ENCODE peak calls at places on chromosomes 13 and 19, in six cellular contexts. One of them, this sample, is unnamed.

GRCh38 chr13:110334841-110335490 is 27.9 kb downstream of the COL4A2 start:
- DNase-seq in ovary: no peak
- DNase-seq in heart right ventricle: no peak
- DNase-seq in CD8-positive, alpha-beta memory T cell: no peak
- DNase-seq in right lobe of liver: no peak
- DNase-seq in breast epithelium: peak; percentile 28
- DNase-seq in this sample: no peak

GRCh38 chr13:65656740-65657329 is 1573.3 kb downstream of the PCDH9 start:
- DNase-seq in CD8-positive, alpha-beta memory T cell: no peak
- DNase-seq in right lobe of liver: no peak
- DNase-seq in ovary: no peak
- DNase-seq in heart right ventricle: no peak
- DNase-seq in breast epithelium: no peak
- DNase-seq in this sample: no peak

GRCh38 chr13:27379694-27380596 is 44.5 kb upstream of the GTF3A start:
- DNase-seq in breast epithelium: no peak
- DNase-seq in heart right ventricle: peak; percentile 39
- DNase-seq in ovary: peak; percentile 32
- DNase-seq in right lobe of liver: peak; percentile 86
- DNase-seq in CD8-positive, alpha-beta memory T cell: peak; percentile 25
- DNase-seq in this sample: peak; percentile 36

GRCh38 chr19:48059331-48059730 is 15.5 kb upstream of the CABP5 start:
- DNase-seq in breast epithelium: no peak
- DNase-seq in heart right ventricle: no peak
- DNase-seq in ovary: no peak
- DNase-seq in right lobe of liver: no peak
- DNase-seq in CD8-positive, alpha-beta memory T cell: no peak
- DNase-seq in this sample: no peak

GRCh38 chr13:47611664-47612288 is 389.3 kb downstream of the SUCLA2 start:
- DNase-seq in CD8-positive, alpha-beta memory T cell: no peak
- DNase-seq in breast epithelium: no peak
- DNase-seq in heart right ventricle: no peak
- DNase-seq in right lobe of liver: no peak
- DNase-seq in ovary: no peak
- DNase-seq in this sample: no peak

GRCh38 chr19:44648536-44649370 is 5.0 kb downstream of the PVR start:
- DNase-seq in heart right ventricle: no peak
- DNase-seq in right lobe of liver: peak; percentile 71
- DNase-seq in breast epithelium: no peak
- DNase-seq in CD8-positive, alpha-beta memory T cell: no peak
- DNase-seq in ovary: peak; percentile 54
- DNase-seq in this sample: peak; percentile 31

GRCh38 chr19:43675269-43675879 is 5.4 kb upstream of the PLAUR start:
- DNase-seq in ovary: no peak
- DNase-seq in breast epithelium: peak; percentile 68
- DNase-seq in right lobe of liver: no peak
- DNase-seq in CD8-positive, alpha-beta memory T cell: no peak
- DNase-seq in heart right ventricle: no peak
- DNase-seq in this sample: no peak

GRCh38 chr19:40237791-40238190 is 11.3 kb upstream of the CCNP start:
- DNase-seq in ovary: no peak
- DNase-seq in heart right ventricle: no peak
- DNase-seq in breast epithelium: no peak
- DNase-seq in right lobe of liver: no peak
- DNase-seq in CD8-positive, alpha-beta memory T cell: no peak
- DNase-seq in this sample: no peak

GRCh38 chr13:31105020-31105800 is 56.5 kb downstream of the HSPH1 start:
- DNase-seq in ovary: no peak
- DNase-seq in CD8-positive, alpha-beta memory T cell: no peak
- DNase-seq in right lobe of liver: no peak
- DNase-seq in heart right ventricle: no peak
- DNase-seq in breast epithelium: no peak
- DNase-seq in this sample: no peak

GRCh38 chr13:50068508-50068907 is 53.3 kb downstream of the KCNRG start:
- DNase-seq in right lobe of liver: no peak
- DNase-seq in heart right ventricle: no peak
- DNase-seq in breast epithelium: no peak
- DNase-seq in ovary: no peak
- DNase-seq in CD8-positive, alpha-beta memory T cell: no peak
- DNase-seq in this sample: no peak

GRCh38 chr13:83125791-83126190 is 756.5 kb downstream of the SLITRK1 start:
- DNase-seq in heart right ventricle: no peak
- DNase-seq in right lobe of liver: no peak
- DNase-seq in CD8-positive, alpha-beta memory T cell: no peak
- DNase-seq in breast epithelium: no peak
- DNase-seq in ovary: no peak
- DNase-seq in this sample: no peak

GRCh38 chr13:50366488-50367174 is 351.4 kb downstream of the KCNRG start:
- DNase-seq in right lobe of liver: no peak
- DNase-seq in ovary: no peak
- DNase-seq in heart right ventricle: no peak
- DNase-seq in breast epithelium: no peak
- DNase-seq in CD8-positive, alpha-beta memory T cell: no peak
- DNase-seq in this sample: no peak

DNA sequence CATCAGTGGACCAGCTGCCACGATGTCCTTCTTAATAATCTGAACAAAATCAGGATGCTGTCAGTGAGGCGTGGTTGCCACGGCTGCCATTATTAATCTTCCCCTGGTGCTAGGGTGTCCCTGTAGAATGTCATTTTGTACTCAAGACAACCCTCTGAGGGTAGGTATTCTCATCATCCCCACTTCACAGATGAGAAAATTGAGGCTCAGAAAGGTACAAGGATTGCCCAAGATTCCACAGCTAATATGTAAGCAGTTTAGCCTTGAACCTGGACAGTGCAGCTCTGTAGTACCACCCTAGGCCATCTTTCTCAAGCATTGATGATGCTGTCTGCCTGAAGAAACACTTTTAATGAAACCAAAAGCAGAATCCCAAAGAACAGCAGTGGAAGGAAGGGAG is 8.1 kb downstream of the PPP2R1A start:
- DNase-seq in right lobe of liver: no peak
- DNase-seq in ovary: no peak
- DNase-seq in CD8-positive, alpha-beta memory T cell: no peak
- DNase-seq in breast epithelium: no peak
- DNase-seq in heart right ventricle: no peak
- DNase-seq in this sample: no peak
- H3K4me1 ChIP-seq in right lobe of liver: peaks cover 1% of the 10 kb centered on the region
- H3K4me1 ChIP-seq in ovary: peaks cover 18% of the 10 kb centered on the region
- H3K4me1 ChIP-seq in CD8-positive, alpha-beta memory T cell: peaks cover 24% of the 10 kb centered on the region
- H3K4me1 ChIP-seq in breast epithelium: no peaks in the 10 kb centered on the region
- H3K4me1 ChIP-seq in heart right ventricle: peaks cover 82% of the 10 kb centered on the region
- H3K4me1 ChIP-seq in this sample: peaks cover 100% of the 10 kb centered on the region

GRCh38 chr13:97848886-97849285 is 104.6 kb upstream of the IPO5 start:
- DNase-seq in breast epithelium: no peak
- DNase-seq in right lobe of liver: no peak
- DNase-seq in ovary: no peak
- DNase-seq in CD8-positive, alpha-beta memory T cell: no peak
- DNase-seq in heart right ventricle: no peak
- DNase-seq in this sample: no peak
- H3K27ac ChIP-seq in breast epithelium: no peak overlapping the region
- H3K27ac ChIP-seq in right lobe of liver: no peak overlapping the region
- H3K27ac ChIP-seq in ovary: no peak overlapping the region
- H3K27ac ChIP-seq in CD8-positive, alpha-beta memory T cell: no peak overlapping the region
- H3K27ac ChIP-seq in heart right ventricle: no peak overlapping the region
- H3K27ac ChIP-seq in this sample: no peak overlapping the region

GRCh38 chr19:54172413-54172763 is 572 bp downstream of the TMC4 start:
- DNase-seq in heart right ventricle: no peak
- DNase-seq in ovary: no peak
- DNase-seq in breast epithelium: no peak
- DNase-seq in CD8-positive, alpha-beta memory T cell: no peak
- DNase-seq in right lobe of liver: no peak
- DNase-seq in this sample: no peak

GRCh38 chr19:54168174-54168917 is 4.6 kb downstream of the TMC4 start:
- DNase-seq in ovary: peak; percentile 96
- DNase-seq in breast epithelium: peak; percentile 93
- DNase-seq in CD8-positive, alpha-beta memory T cell: peak; percentile 92
- DNase-seq in right lobe of liver: peak; percentile 91
- DNase-seq in heart right ventricle: peak; percentile 96
- DNase-seq in this sample: peak; percentile 93

GRCh38 chr19:54173951-54174817 is 1.2 kb upstream of the TMC4 start:
- DNase-seq in heart right ventricle: no peak
- DNase-seq in breast epithelium: no peak
- DNase-seq in CD8-positive, alpha-beta memory T cell: no peak
- DNase-seq in right lobe of liver: no peak
- DNase-seq in ovary: no peak
- DNase-seq in this sample: no peak

GRCh38 chr19:54169149-54169731 is 3.7 kb downstream of the TMC4 start:
- DNase-seq in right lobe of liver: no peak
- DNase-seq in heart right ventricle: no peak
- DNase-seq in ovary: peak; percentile 24
- DNase-seq in breast epithelium: no peak
- DNase-seq in CD8-positive, alpha-beta memory T cell: no peak
- DNase-seq in this sample: no peak

DNA sequence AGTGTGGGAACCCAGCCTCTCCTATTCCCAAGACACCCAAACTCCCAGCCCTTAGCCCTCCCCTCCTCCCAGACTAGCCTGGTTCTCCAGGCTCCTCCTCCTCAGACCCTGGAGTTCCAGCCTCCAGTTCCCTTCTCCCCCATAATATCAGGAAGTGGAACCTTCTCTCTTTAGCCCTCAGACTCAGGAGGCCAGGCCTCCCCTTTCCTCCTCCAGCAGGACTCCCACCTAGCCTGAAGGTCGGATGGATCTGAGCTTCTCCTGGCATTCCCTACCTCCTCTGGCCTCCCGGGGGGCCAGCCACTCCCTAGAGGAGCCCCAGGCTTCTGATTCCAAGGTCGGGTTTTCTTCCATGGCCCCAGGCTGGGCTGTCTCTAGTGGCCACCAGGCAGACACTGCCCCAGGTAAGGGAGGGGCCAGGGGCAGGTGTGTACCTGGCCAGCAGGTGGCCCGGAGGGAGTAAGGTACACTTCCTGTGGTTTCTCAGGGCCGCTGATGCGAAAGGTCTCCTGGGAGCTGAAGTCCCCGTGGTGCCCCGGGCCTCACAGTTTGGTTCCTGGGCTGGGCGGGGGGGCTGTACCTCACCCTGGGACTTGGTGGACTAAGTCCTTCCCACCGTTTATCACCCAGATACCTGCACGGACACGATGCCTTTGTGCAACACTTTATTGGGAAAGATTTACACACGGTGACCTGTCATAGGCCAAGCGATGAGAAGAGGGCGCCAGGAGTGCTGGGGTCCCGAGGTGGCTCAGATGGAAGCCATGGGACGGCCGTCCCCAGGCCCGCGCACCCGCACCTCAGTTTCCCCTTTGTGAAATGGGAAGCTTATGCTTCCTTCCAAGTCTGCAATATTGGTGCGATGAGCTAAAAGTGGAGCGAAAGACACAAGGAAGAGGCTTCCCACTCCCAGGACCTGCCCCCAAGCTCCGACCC is at the start of gene TMC4:
- DNase-seq in CD8-positive, alpha-beta memory T cell: no peak
- DNase-seq in right lobe of liver: no peak
- DNase-seq in heart right ventricle: no peak
- DNase-seq in breast epithelium: no peak
- DNase-seq in ovary: no peak
- DNase-seq in this sample: no peak
- H3K4me3 ChIP-seq in CD8-positive, alpha-beta memory T cell: no peak within 1 kb of the TSS
- H3K4me3 ChIP-seq in right lobe of liver: no peak within 1 kb of the TSS
- H3K4me3 ChIP-seq in heart right ventricle: no peak within 1 kb of the TSS
- H3K4me3 ChIP-seq in breast epithelium: no peak within 1 kb of the TSS
- H3K4me3 ChIP-seq in ovary: no peak within 1 kb of the TSS
- H3K4me3 ChIP-seq in this sample: peak within 1 kb of the TSS; percentile 48

GRCh38 chr19:2062770-2063169 is 11.7 kb upstream of the MKNK2 start:
- DNase-seq in right lobe of liver: no peak
- DNase-seq in CD8-positive, alpha-beta memory T cell: no peak
- DNase-seq in heart right ventricle: no peak
- DNase-seq in breast epithelium: no peak
- DNase-seq in ovary: peak; percentile 29
- DNase-seq in this sample: no peak

GRCh38 chr19:2064395-2064787 is 13.3 kb upstream of the MKNK2 start:
- DNase-seq in right lobe of liver: peak; percentile 53
- DNase-seq in ovary: peak; percentile 42
- DNase-seq in CD8-positive, alpha-beta memory T cell: no peak
- DNase-seq in breast epithelium: no peak
- DNase-seq in heart right ventricle: no peak
- DNase-seq in this sample: no peak

GRCh38 chr19:2061093-2061935 is 10.3 kb upstream of the MKNK2 start:
- DNase-seq in breast epithelium: peak; percentile 99
- DNase-seq in CD8-positive, alpha-beta memory T cell: peak; percentile 99
- DNase-seq in heart right ventricle: peak; percentile 99
- DNase-seq in ovary: peak; percentile 100
- DNase-seq in right lobe of liver: peak; percentile 99
- DNase-seq in this sample: peak; percentile 99

GRCh38 chr19:2063824-2064223 is 12.8 kb upstream of the MKNK2 start:
- DNase-seq in CD8-positive, alpha-beta memory T cell: no peak
- DNase-seq in heart right ventricle: no peak
- DNase-seq in right lobe of liver: no peak
- DNase-seq in breast epithelium: no peak
- DNase-seq in ovary: no peak
- DNase-seq in this sample: no peak

DNA sequence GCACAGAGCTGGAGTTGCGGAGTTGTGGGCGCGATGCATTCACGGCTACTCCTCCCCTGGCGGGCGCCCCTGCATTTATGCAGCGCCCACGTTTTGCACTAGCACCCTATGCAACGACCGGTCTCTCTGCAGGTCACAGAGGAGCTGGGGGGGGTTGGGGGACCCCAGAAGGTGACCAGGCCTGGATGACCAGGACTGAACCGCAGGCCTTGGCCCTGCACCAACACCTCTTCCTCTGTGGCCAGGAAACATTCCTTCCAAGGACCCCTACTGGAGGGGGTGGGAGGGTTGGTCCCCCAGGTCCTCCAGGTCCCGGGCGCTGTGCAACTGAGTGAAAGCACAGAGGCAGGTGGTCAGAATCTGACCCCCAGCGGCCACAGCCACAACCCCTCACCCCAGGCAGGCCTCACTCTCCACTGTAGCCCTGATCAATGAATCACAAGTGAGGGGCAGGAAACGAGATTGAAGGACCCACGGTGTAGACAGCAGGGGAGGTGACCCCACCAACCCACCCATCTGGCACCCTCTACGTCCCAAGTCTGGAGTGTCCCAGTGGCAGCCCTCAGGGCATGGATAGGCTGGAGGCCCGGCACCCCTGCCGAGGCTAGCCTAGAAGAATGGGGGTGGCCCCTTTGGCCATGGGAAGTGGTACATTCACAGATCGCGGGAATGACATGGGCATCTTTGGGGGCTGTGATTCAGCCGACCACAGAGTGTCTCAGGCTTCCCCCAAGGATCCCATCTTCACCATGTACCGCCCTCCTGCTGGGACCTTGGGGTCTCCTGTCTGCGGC is 11.1 kb upstream of the MKNK2 start:
- DNase-seq in ovary: peak; percentile 72
- DNase-seq in breast epithelium: no peak
- DNase-seq in right lobe of liver: peak; percentile 65
- DNase-seq in CD8-positive, alpha-beta memory T cell: no peak
- DNase-seq in heart right ventricle: no peak
- DNase-seq in this sample: no peak
- H3K4me1 ChIP-seq in ovary: peaks cover 13% of the 10 kb centered on the region
- H3K4me1 ChIP-seq in breast epithelium: peaks cover 30% of the 10 kb centered on the region
- H3K4me1 ChIP-seq in right lobe of liver: peaks cover 26% of the 10 kb centered on the region
- H3K4me1 ChIP-seq in CD8-positive, alpha-beta memory T cell: peaks cover 50% of the 10 kb centered on the region
- H3K4me1 ChIP-seq in heart right ventricle: peaks cover 38% of the 10 kb centered on the region
- H3K4me1 ChIP-seq in this sample: peaks cover 73% of the 10 kb centered on the region

GRCh38 chr13:61470801-61471200 is 55.2 kb upstream of the PCDH20 start:
- DNase-seq in CD8-positive, alpha-beta memory T cell: no peak
- DNase-seq in ovary: no peak
- DNase-seq in heart right ventricle: no peak
- DNase-seq in right lobe of liver: no peak
- DNase-seq in breast epithelium: no peak
- DNase-seq in this sample: no peak
- H3K27ac ChIP-seq in CD8-positive, alpha-beta memory T cell: no peak overlapping the region
- H3K27ac ChIP-seq in ovary: no peak overlapping the region
- H3K27ac ChIP-seq in heart right ventricle: no peak overlapping the region
- H3K27ac ChIP-seq in right lobe of liver: no peak overlapping the region
- H3K27ac ChIP-seq in breast epithelium: no peak overlapping the region
- H3K27ac ChIP-seq in this sample: no peak overlapping the region